ENCODE peak calls at places on chromosomes 11 and 22, in nine cellular contexts. F is transverse colon; Z is body of pancreas; U is CD8-positive, alpha-beta T cell; B is ovary; G is left lung; X is A549; W is colonic mucosa; E is psoas muscle. N is an unnamed sample.

GRCh38 chr22:41917906-41918791 is 3.3 kb upstream of the SHISA8 start:
- DNase-seq in F (peak), Z (peak), G (peak), B (no peak), E (peak), X (no peak), U (no peak), W (peak), N (no peak)

GRCh38 chr11:70782401-70782913 is 384.1 kb downstream of the CTTN start:
- DNase-seq in E (no peak), X (no peak), Z (no peak), F (no peak), G (no peak), W (no peak), U (no peak), B (no peak), N (no peak)

GRCh38 chr11:78168539-78169477 is 19.6 kb downstream of the KCTD21 start:
- DNase-seq in G (peak), Z (peak), F (peak), W (peak), U (no peak), X (no peak), B (peak), E (peak), N (peak)

GRCh38 chr11:61357233-61357893 is 4.3 kb downstream of the CYB561A3 start:
- DNase-seq in B (no peak), W (no peak), F (no peak), E (no peak), G (no peak), X (no peak), Z (no peak), U (no peak), N (no peak)

GRCh38 chr11:14764899-14765527 is 121.4 kb downstream of the PDE3B start:
- DNase-seq in E (no peak), X (no peak), B (no peak), W (no peak), G (no peak), F (no peak), U (no peak), Z (no peak), N (no peak)

GRCh38 chr11:35274909-35275807 is 136.2 kb downstream of the CD44 start:
- DNase-seq in X (peak), W (peak), B (no peak), G (peak), E (no peak), F (peak), U (no peak), Z (peak), N (peak)

GRCh38 chr22:48858856-48859255 is 968.8 kb downstream of the BRD1 start:
- DNase-seq in B (no peak), G (no peak), F (no peak), X (no peak), W (no peak), U (no peak), E (no peak), Z (no peak), N (no peak)

GRCh38 chr22:26756675-26757293 is 99.4 kb downstream of the MIAT start:
- DNase-seq in Z (peak), F (peak), U (no peak), B (peak), E (peak), W (peak), X (no peak), G (peak), N (peak)

GRCh38 chr11:6621711-6622211 is 2.5 kb upstream of the TPP1 start:
- DNase-seq in E (no peak), Z (no peak), G (peak), F (no peak), B (peak), W (no peak), U (no peak), X (no peak), N (no peak)

GRCh38 chr11:45906096-45906682 is 882 bp downstream of the FREY1 start:
- DNase-seq in B (no peak), U (no peak), W (peak), G (no peak), X (no peak), Z (peak), E (no peak), F (peak), N (no peak)

GRCh38 chr11:41456288-41456687 is 3.2 kb downstream of the LRRC4C start:
- DNase-seq in B (no peak), E (no peak), W (no peak), Z (no peak), X (no peak), U (no peak), G (no peak), F (no peak), N (no peak)

GRCh38 chr11:64910451-64911093 is 6.4 kb downstream of the ATG2A start:
- DNase-seq in X (no peak), B (no peak), U (no peak), E (no peak), W (no peak), F (no peak), G (no peak), Z (no peak), N (no peak)

GRCh38 chr11:35875063-35875462 is 68.8 kb upstream of the LDLRAD3 start:
- DNase-seq in G (no peak), W (no peak), X (no peak), E (no peak), Z (no peak), F (no peak), B (no peak), U (no peak), N (no peak)

GRCh38 chr22:33726294-33726711 is 194.0 kb downstream of the LARGE1 start:
- DNase-seq in U (no peak), Z (peak), X (no peak), G (no peak), B (no peak), F (no peak), E (no peak), W (no peak), N (no peak)

GRCh38 chr11:77752518-77752917 is 68.0 kb downstream of the RSF1 start:
- DNase-seq in X (no peak), U (no peak), E (no peak), Z (no peak), B (no peak), G (no peak), F (no peak), W (no peak), N (no peak)

GRCh38 chr11:68687986-68688385 is 3.6 kb downstream of the GAL start:
- DNase-seq in E (no peak), G (no peak), B (no peak), Z (no peak), W (no peak), U (no peak), F (no peak), X (no peak), N (no peak)

GRCh38 chr11:65128182-65129145 is 5.9 kb downstream of the SYVN1 start:
- DNase-seq in G (no peak), B (no peak), X (no peak), F (no peak), W (no peak), U (no peak), E (no peak), Z (no peak), N (no peak)

GRCh38 chr22:48752451-48753380 is 1075.0 kb downstream of the BRD1 start:
- DNase-seq in F (no peak), W (no peak), X (no peak), U (no peak), E (no peak), Z (no peak), B (no peak), G (no peak), N (no peak)

GRCh38 chr11:404551-405264 is 10.1 kb downstream of the SIGIRR start:
- DNase-seq in U (no peak), Z (peak), E (no peak), W (no peak), X (no peak), G (peak), F (no peak), B (no peak), N (no peak)

GRCh38 chr11:128576555-128576954 is 10.8 kb downstream of the ETS1 start:
- DNase-seq in B (no peak), F (no peak), W (no peak), Z (no peak), G (no peak), X (no peak), U (no peak), E (no peak), N (no peak)

GRCh38 chr22:44733426-44734106 is 18.8 kb upstream of the ARHGAP8 start:
- DNase-seq in B (no peak), Z (no peak), X (no peak), E (no peak), W (no peak), G (no peak), F (no peak), U (no peak), N (no peak)

GRCh38 chr11:101478587-101479375 is 105.0 kb downstream of the TRPC6 start:
- DNase-seq in Z (no peak), X (no peak), E (no peak), G (peak), F (no peak), U (no peak), W (no peak), B (no peak), N (no peak)

GRCh38 chr11:120343429-120343828 is 7.2 kb downstream of the ARHGEF12 start:
- DNase-seq in Z (no peak), E (no peak), F (no peak), W (no peak), U (no peak), G (no peak), B (no peak), X (no peak), N (no peak)

GRCh38 chr11:93773045-93773477 is 11.0 kb upstream of the MED17 start:
- DNase-seq in Z (no peak), G (no peak), X (no peak), W (no peak), F (no peak), U (no peak), B (no peak), E (no peak), N (no peak)

GRCh38 chr22:43114958-43115357 is 4.4 kb downstream of the BIK start:
- DNase-seq in Z (peak), G (no peak), E (no peak), F (peak), B (no peak), X (no peak), U (no peak), W (peak), N (no peak)

GRCh38 chr22:23113847-23114720 is 27.7 kb downstream of the RSPH14 start:
- DNase-seq in F (no peak), U (no peak), Z (no peak), W (no peak), E (no peak), B (no peak), X (no peak), G (no peak), N (no peak)

GRCh38 chr11:27485930-27486773 is 13.6 kb upstream of the LGR4 start:
- DNase-seq in Z (peak), B (no peak), G (no peak), F (no peak), E (no peak), W (peak), U (peak), X (no peak), N (no peak)

GRCh38 chr11:74487875-74488274 is 5.6 kb downstream of the LIPT2 start:
- DNase-seq in B (no peak), X (no peak), E (no peak), G (no peak), F (no peak), Z (no peak), U (no peak), W (no peak), N (no peak)

GRCh38 chr11:1928891-1929541 is 9.5 kb downstream of the TNNT3 start:
- DNase-seq in F (no peak), W (no peak), U (no peak), B (peak), Z (no peak), E (peak), G (peak), X (no peak), N (no peak)

GRCh38 chr22:42648368-42649260 is 578 bp downstream of the CYB5R3 start:
- DNase-seq in G (peak), U (no peak), X (peak), Z (peak), W (peak), B (peak), E (peak), F (peak), N (no peak)

GRCh38 chr11:26946209-26946828 is 47.6 kb upstream of the FIBIN start:
- DNase-seq in X (no peak), U (no peak), B (no peak), W (no peak), Z (no peak), G (no peak), F (no peak), E (no peak), N (no peak)

GRCh38 chr11:57255618-57256017 is 18.6 kb upstream of the APLNR start:
- DNase-seq in E (no peak), Z (no peak), B (no peak), F (no peak), X (no peak), W (no peak), G (no peak), U (no peak), N (no peak)

GRCh38 chr11:70540196-70540595 is 141.9 kb downstream of the CTTN start:
- DNase-seq in E (peak), X (no peak), G (no peak), F (no peak), Z (no peak), W (no peak), U (no peak), B (no peak), N (no peak)

GRCh38 chr11:34004226-34004625 is 47.3 kb upstream of the CAPRIN1 start:
- DNase-seq in W (no peak), F (no peak), U (no peak), E (no peak), Z (no peak), X (no peak), G (no peak), B (no peak), N (no peak)

GRCh38 chr11:3022300-3022967 is 30.3 kb upstream of the NAP1L4 start:
- DNase-seq in G (no peak), Z (no peak), B (no peak), U (no peak), F (no peak), X (no peak), E (no peak), W (no peak), N (no peak)

GRCh38 chr22:24178502-24179440 is 2.5 kb upstream of the SUSD2 start:
- DNase-seq in B (no peak), G (no peak), E (no peak), F (no peak), W (no peak), U (no peak), Z (no peak), X (no peak), N (no peak)

GRCh38 chr11:121488641-121489040 is 35.9 kb upstream of the SORL1-AS1 start:
- DNase-seq in B (no peak), G (no peak), Z (no peak), W (no peak), U (no peak), E (no peak), F (no peak), X (no peak), N (no peak)
- H3K27ac ChIP-seq in B (no peak), G (no peak), Z (no peak), W (no peak), U (no peak), E (no peak), F (no peak), X (no peak), N (no peak)

GRCh38 chr11:72263363-72263762 is 19.4 kb upstream of the PHOX2A start:
- DNase-seq in W (no peak), F (no peak), B (no peak), Z (no peak), E (no peak), X (no peak), U (no peak), G (no peak), N (no peak)
- H3K4me3 ChIP-seq in W (no peak), F (no peak), B (no peak), Z (no peak), E (no peak), X (no peak), U (no peak), G (no peak), N (no peak)

GRCh38 chr22:39312410-39312809 is 7.0 kb downstream of the RPL3 start:
- DNase-seq in W (no peak), E (no peak), U (no peak), B (no peak), G (no peak), F (no peak), Z (no peak), X (no peak), N (no peak)

GRCh38 chr22:39316440-39317083 is 2.9 kb downstream of the RPL3 start:
- DNase-seq in U (peak), W (peak), X (no peak), F (peak), Z (peak), G (peak), E (peak), B (peak), N (no peak)

GRCh38 chr22:39315389-39315788 is 4.0 kb downstream of the RPL3 start:
- DNase-seq in U (no peak), E (no peak), F (no peak), X (no peak), W (no peak), B (no peak), Z (no peak), G (no peak), N (no peak)

GRCh38 chr22:39313258-39314001 is 6.0 kb downstream of the RPL3 start:
- DNase-seq in F (no peak), E (no peak), X (no peak), Z (no peak), B (no peak), W (no peak), U (no peak), G (no peak), N (no peak)

GRCh38 chr22:39314251-39314971 is 5.0 kb downstream of the RPL3 start:
- DNase-seq in E (no peak), F (no peak), U (no peak), B (no peak), W (no peak), Z (peak), G (no peak), X (no peak), N (no peak)
- TF ChIP-seq CTCF in E (peak), F (peak), U (no peak), B (no peak), W (no peak), Z (no peak), G (no peak), X (no peak), N (peak)

GRCh38 chr11:118443590-118444218 is 7.4 kb downstream of the KMT2A start:
- DNase-seq in U (no peak), F (no peak), X (no peak), G (no peak), W (no peak), B (no peak), E (no peak), Z (no peak), N (no peak)
- H3K27ac ChIP-seq in U (no peak), F (no peak), X (no peak), G (no peak), W (no peak), B (no peak), E (no peak), Z (no peak), N (no peak)

GRCh38 chr11:96338910-96339703 is 3.9 kb downstream of the MAML2 start:
- DNase-seq in G (peak), F (peak), U (no peak), E (peak), Z (no peak), X (no peak), W (peak), B (peak), N (no peak)
- H3K4me3 ChIP-seq in G (peak), F (peak), U (peak), E (peak), Z (no peak), X (no peak), W (peak), B (peak), N (peak)

GRCh38 chr11:133619397-133619796 is 87.1 kb upstream of the OPCML start:
- DNase-seq in G (no peak), X (no peak), Z (no peak), U (no peak), B (no peak), W (no peak), F (no peak), E (no peak), N (no peak)

GRCh38 chr11:133618500-133618899 is 86.2 kb upstream of the OPCML start:
- DNase-seq in U (no peak), W (no peak), F (no peak), B (no peak), Z (no peak), G (no peak), X (no peak), E (no peak), N (no peak)

GRCh38 chr11:133619973-133620372 is 87.7 kb upstream of the OPCML start:
- DNase-seq in E (no peak), F (no peak), W (no peak), B (no peak), X (no peak), U (no peak), G (no peak), Z (no peak), N (no peak)
- TF ChIP-seq CTCF in E (no peak), F (no peak), W (no peak), B (no peak), X (no peak), U (no peak), G (no peak), Z (no peak), N (no peak)

GRCh38 chr11:72641522-72641899 is 32.7 kb downstream of the PDE2A start:
- DNase-seq in B (no peak), X (no peak), F (no peak), Z (no peak), E (no peak), W (no peak), U (no peak), G (no peak), N (no peak)

GRCh38 chr11:72643547-72643946 is 30.7 kb downstream of the PDE2A start:
- DNase-seq in F (no peak), W (no peak), Z (peak), B (no peak), G (no peak), X (peak), E (no peak), U (no peak), N (peak)

GRCh38 chr11:72641900-72642814 is 32.1 kb downstream of the PDE2A start:
- DNase-seq in G (no peak), F (peak), B (peak), W (peak), X (peak), E (peak), Z (peak), U (no peak), N (no peak)

GRCh38 chr11:72646024-72646423 is 28.2 kb downstream of the PDE2A start:
- DNase-seq in G (no peak), U (no peak), F (no peak), E (no peak), B (no peak), W (no peak), X (no peak), Z (no peak), N (no peak)

DNA sequence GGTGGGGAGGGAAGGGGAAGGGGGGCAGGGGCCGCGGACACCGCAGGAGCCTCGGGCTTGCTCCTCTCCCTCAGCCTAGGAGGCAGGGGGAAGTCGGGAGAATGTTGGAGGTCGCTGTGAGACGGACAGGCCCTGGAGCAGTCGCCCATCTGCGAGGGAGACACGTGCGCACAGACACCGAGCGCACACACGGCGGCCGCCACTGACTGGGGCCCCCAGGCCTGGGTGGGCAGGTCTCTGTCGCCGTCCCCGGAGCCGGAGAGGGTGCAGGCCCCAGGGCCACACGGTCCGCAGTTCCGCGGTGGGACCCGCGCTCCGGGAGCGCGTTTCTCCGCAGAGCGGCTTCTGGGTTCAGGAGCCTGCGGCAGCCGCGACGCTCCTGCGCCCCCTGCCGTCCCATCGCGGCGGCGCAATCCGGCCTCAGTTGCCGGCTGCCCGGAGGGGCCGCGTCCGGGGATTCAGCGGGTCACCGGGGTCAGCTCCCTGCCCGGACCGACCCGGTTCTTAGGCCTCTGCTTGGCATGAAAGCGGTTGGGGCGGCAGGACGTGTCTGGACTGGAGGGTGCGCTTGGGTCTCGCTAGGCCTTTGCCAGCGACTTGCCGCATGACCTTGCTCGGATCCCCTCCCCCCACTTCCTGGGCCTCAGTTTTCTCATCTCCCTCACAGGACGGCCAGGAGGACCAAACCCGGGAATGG is 31.3 kb downstream of the PDE2A start:
- DNase-seq in X (peak), Z (peak), B (peak), W (peak), U (peak), G (peak), E (peak), F (peak), N (no peak)
- H3K27ac ChIP-seq in X (peak), Z (no peak), B (no peak), W (no peak), U (no peak), G (no peak), E (peak), F (peak), N (no peak)

GRCh38 chr11:12113294-12113693 is 2.9 kb downstream of the MICAL2 start:
- DNase-seq in B (no peak), Z (no peak), U (no peak), G (no peak), F (no peak), E (no peak), X (no peak), W (no peak), N (no peak)

GRCh38 chr11:12111482-12112149 is 1.2 kb downstream of the MICAL2 start:
- DNase-seq in U (no peak), E (no peak), Z (no peak), X (no peak), B (no peak), G (no peak), F (no peak), W (no peak), N (no peak)

GRCh38 chr11:12112731-12113130 is 2.3 kb downstream of the MICAL2 start:
- DNase-seq in G (no peak), F (no peak), Z (no peak), W (no peak), B (no peak), E (no peak), U (no peak), X (no peak), N (no peak)

GRCh38 chr11:12110714-12111481 is 508 bp downstream of the MICAL2 start:
- DNase-seq in U (no peak), F (peak), X (no peak), Z (peak), B (peak), G (no peak), W (peak), E (peak), N (no peak)

GRCh38 chr11:12112150-12112520 is 1.7 kb downstream of the MICAL2 start:
- DNase-seq in U (no peak), X (no peak), W (no peak), Z (no peak), F (no peak), E (no peak), G (no peak), B (no peak), N (no peak)
- H3K4me3 ChIP-seq in U (no peak), X (peak), W (peak), Z (no peak), F (peak), E (peak), G (peak), B (peak), N (peak)